ENCODE peak calls at places on chromosomes 5 and 9, in six cellular contexts. J, E, Y, D, H and K are unnamed samples.

GRCh38 chr9:110640736-110641135 is 27.9 kb upstream of the MUSK start:
- DNase-seq in J (no peak), D (no peak), E (no peak), H (no peak), Y (no peak), K (no peak)

GRCh38 chr5:151805414-151806225 is 33.9 kb downstream of the G3BP1 start:
- DNase-seq in H (no peak), J (no peak), D (no peak), Y (peak), E (no peak), K (no peak)

GRCh38 chr9:2260401-2261306 is 245.5 kb downstream of the SMARCA2 start:
- DNase-seq in E (no peak), D (no peak), H (no peak), J (no peak), Y (peak), K (no peak)

GRCh38 chr5:101716941-101717340 is 579.1 kb downstream of the SLCO4C1 start:
- DNase-seq in J (no peak), H (no peak), D (no peak), Y (no peak), E (no peak), K (no peak)

GRCh38 chr5:14577964-14578363 is 3.6 kb upstream of the OTULINL start:
- DNase-seq in E (no peak), Y (no peak), D (no peak), J (no peak), H (no peak), K (no peak)

GRCh38 chr5:39189297-39189955 is 29.9 kb downstream of the FYB1 start:
- DNase-seq in E (no peak), H (no peak), J (no peak), D (no peak), Y (no peak), K (no peak)

GRCh38 chr9:88781500-88782391 is 209.5 kb upstream of the S1PR3 start:
- DNase-seq in H (peak), J (peak), Y (peak), E (no peak), D (no peak), K (no peak)

GRCh38 chr9:124297553-124297905 is 39.8 kb downstream of the NEK6 start:
- DNase-seq in Y (peak), D (no peak), H (peak), E (no peak), J (no peak), K (no peak)

GRCh38 chr5:111694183-111694582 is 62.8 kb downstream of the NREP start:
- DNase-seq in Y (peak), D (no peak), J (no peak), E (no peak), H (no peak), K (no peak)

GRCh38 chr9:35563791-35564197 is 41.3 kb upstream of the TESK1 start:
- DNase-seq in J (no peak), Y (no peak), E (no peak), D (no peak), H (no peak), K (no peak)

DNA sequence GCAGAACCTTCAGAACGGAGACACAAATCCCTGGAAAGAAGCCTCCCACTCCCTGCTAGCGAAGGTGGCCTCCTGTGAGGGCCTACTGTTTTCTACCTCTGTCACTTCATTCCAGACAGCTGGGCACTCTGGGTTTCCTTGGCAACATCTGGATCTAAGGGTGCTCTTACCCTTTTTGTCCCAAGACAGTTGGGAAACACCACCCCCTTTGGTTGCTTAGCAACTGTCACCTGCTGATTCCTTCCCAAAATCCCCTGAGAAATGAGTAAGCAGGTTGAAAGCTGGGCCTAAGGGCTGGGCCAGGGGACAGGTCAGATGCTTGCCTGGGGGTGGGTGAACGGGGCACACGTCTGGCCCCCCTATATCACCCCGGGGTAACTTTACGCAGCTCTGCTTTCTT is 29.4 kb downstream of the NANS start:
- DNase-seq in J (no peak), D (no peak), E (no peak), Y (no peak), H (no peak), K (no peak)
- H3K27ac ChIP-seq in J (no peak), D (no peak), E (no peak), Y (no peak), H (no peak), K (no peak)

GRCh38 chr9:133973111-133973790 is 18.9 kb downstream of the VAV2 start:
- DNase-seq in Y (no peak), J (peak), H (no peak), D (no peak), E (no peak), K (no peak)
- H3K27ac ChIP-seq in Y (no peak), J (peak), H (no peak), D (no peak), E (no peak), K (no peak)

GRCh38 chr9:92293075-92293354 is 482 bp downstream of the IARS1 start:
- DNase-seq in J (no peak), Y (no peak), H (no peak), D (no peak), E (no peak), K (no peak)
- H3K27ac ChIP-seq in J (no peak), Y (peak), H (peak), D (peak), E (peak), K (no peak)

GRCh38 chr9:70576121-70576520 is 161.7 kb upstream of the KLF9 start:
- DNase-seq in J (no peak), E (no peak), H (no peak), Y (no peak), D (no peak), K (no peak)

GRCh38 chr9:70571247-70571646 is 156.8 kb upstream of the KLF9 start:
- DNase-seq in J (peak), Y (no peak), H (no peak), E (no peak), D (no peak), K (no peak)

GRCh38 chr9:70573308-70573707 is 158.9 kb upstream of the KLF9 start:
- DNase-seq in Y (no peak), D (no peak), E (no peak), H (no peak), J (no peak), K (no peak)

GRCh38 chr9:70577671-70578070 is 163.2 kb upstream of the KLF9 start:
- DNase-seq in J (peak), Y (no peak), D (no peak), H (no peak), E (no peak), K (no peak)

GRCh38 chr9:70574222-70574837 is 159.9 kb upstream of the KLF9 start:
- DNase-seq in E (no peak), J (no peak), Y (peak), D (no peak), H (no peak), K (peak)
- H3K27ac ChIP-seq in E (no peak), J (no peak), Y (peak), D (no peak), H (no peak), K (no peak)

GRCh38 chr5:50300878-50301277 is 140.2 kb downstream of the EMB start:
- DNase-seq in H (no peak), E (no peak), J (no peak), D (no peak), Y (no peak), K (no peak)

GRCh38 chr5:50299896-50300295 is 141.2 kb downstream of the EMB start:
- DNase-seq in Y (no peak), D (no peak), J (no peak), E (no peak), H (no peak), K (no peak)

GRCh38 chr5:50301756-50302155 is 139.3 kb downstream of the EMB start:
- DNase-seq in D (no peak), Y (no peak), H (no peak), J (no peak), E (no peak), K (no peak)

GRCh38 chr5:50302815-50303490 is 138.1 kb downstream of the EMB start:
- DNase-seq in J (no peak), E (no peak), D (no peak), Y (peak), H (no peak), K (no peak)
- H3K27ac ChIP-seq in J (no peak), E (no peak), D (no peak), Y (no peak), H (no peak), K (no peak)

GRCh38 chr5:65434122-65434521 is 47.6 kb downstream of the ADAMTS6 start:
- DNase-seq in D (no peak), Y (no peak), H (no peak), E (no peak), J (no peak), K (no peak)
- H3K27ac ChIP-seq in D (no peak), Y (no peak), H (no peak), E (no peak), J (no peak), K (no peak)

DNA sequence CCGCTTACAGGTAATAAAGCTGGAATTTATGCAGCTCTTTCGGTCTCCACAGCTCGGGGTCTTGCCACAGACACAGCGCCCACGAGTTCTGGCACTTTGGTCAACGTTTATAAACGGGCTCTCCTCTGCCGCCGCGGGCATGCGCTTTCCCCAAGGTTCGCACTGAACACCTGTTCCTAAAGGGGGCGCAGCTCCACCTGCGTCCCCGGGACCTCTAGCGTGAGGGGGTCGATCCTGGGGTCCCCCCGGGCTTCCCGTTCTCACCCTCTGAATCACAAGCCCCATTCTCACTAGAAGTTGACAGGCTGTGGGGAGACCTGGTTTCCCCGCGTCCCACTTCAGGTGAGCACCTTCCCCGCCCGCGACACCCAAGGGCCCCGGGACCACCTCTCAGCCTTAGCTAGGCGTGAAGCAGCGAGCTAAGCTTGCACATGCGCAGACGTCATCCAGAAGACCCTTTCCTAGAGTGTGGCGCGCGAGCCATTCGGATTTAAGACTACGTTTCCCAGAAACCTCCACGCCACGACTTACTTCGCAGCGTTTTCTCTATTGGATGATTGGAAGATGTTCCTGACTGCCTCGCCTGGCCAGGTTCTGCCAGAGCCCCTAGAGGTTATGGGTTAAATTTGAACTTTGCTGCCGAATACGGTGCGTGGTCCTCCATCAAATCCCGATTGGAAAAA is 21.3 kb upstream of the ZNF782 start:
- DNase-seq in J (peak), E (no peak), H (peak), Y (peak), D (peak), K (peak)
- H3K27ac ChIP-seq in J (peak), E (peak), H (no peak), Y (no peak), D (no peak), K (no peak)

DNA sequence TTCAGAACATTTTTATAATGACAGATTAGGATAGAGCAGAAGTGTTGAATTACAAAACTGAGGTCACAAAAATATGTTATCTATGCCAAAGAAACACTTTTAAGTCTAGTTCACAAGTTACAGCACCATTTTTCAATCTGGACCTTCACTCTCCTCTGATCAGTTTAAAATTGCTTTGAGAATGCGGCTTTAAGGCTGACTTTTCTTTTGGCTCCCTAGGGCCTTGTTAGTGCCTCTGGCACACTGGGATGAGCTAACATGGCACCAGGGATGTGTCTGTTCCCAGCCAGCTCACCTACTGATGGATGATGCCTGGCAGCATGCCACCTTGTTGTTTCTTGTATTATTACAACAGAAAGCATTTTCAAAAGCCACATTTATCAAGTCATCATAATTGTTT is 46.4 kb downstream of the ADAMTSL1 start:
- DNase-seq in D (no peak), H (no peak), Y (no peak), E (no peak), J (no peak), K (no peak)
- H3K27ac ChIP-seq in D (no peak), H (no peak), Y (no peak), E (no peak), J (no peak), K (no peak)